ENCODE peak calls at places on chromosomes 13 and 19, in six cellular contexts. One of them, this sample, is unnamed.

GRCh38 chr13:19589312-19589711 is 28.0 kb upstream of the TPTE2 start:
- DNase-seq in IMR-90: no peak
- DNase-seq in H9: no peak
- DNase-seq in trophoblast cell: no peak
- DNase-seq in H1: no peak
- DNase-seq in mesenchymal stem cell: no peak
- DNase-seq in this sample: no peak

GRCh38 chr19:46787331-46788100 is 878 bp downstream of the SLC1A5 start:
- DNase-seq in IMR-90: peak
- DNase-seq in H9: peak
- DNase-seq in trophoblast cell: peak
- DNase-seq in H1: peak
- DNase-seq in mesenchymal stem cell: peak
- DNase-seq in this sample: peak

GRCh38 chr19:39582442-39582841 is 19.9 kb upstream of the LGALS13 start:
- DNase-seq in IMR-90: no peak
- DNase-seq in H9: no peak
- DNase-seq in trophoblast cell: no peak
- DNase-seq in H1: no peak
- DNase-seq in mesenchymal stem cell: no peak
- DNase-seq in this sample: no peak

GRCh38 chr19:37218592-37218935 is 550 bp downstream of the ZNF383 start:
- DNase-seq in IMR-90: peak
- DNase-seq in H9: no peak
- DNase-seq in trophoblast cell: no peak
- DNase-seq in H1: no peak
- DNase-seq in mesenchymal stem cell: peak
- DNase-seq in this sample: no peak

GRCh38 chr13:26320766-26321165 is 66.8 kb downstream of the CDK8 start:
- DNase-seq in IMR-90: no peak
- DNase-seq in H9: no peak
- DNase-seq in trophoblast cell: no peak
- DNase-seq in H1: no peak
- DNase-seq in mesenchymal stem cell: no peak
- DNase-seq in this sample: no peak

GRCh38 chr19:16379521-16380313 is 55.1 kb downstream of the KLF2 start:
- DNase-seq in IMR-90: no peak
- DNase-seq in H9: no peak
- DNase-seq in trophoblast cell: no peak
- DNase-seq in H1: no peak
- DNase-seq in mesenchymal stem cell: no peak
- DNase-seq in this sample: no peak

GRCh38 chr13:114010401-114011101 is 36.7 kb upstream of the C13orf46 start:
- DNase-seq in IMR-90: no peak
- DNase-seq in H9: no peak
- DNase-seq in trophoblast cell: no peak
- DNase-seq in H1: no peak
- DNase-seq in mesenchymal stem cell: no peak
- DNase-seq in this sample: no peak

GRCh38 chr19:32566246-32566830 is 14.7 kb upstream of the PDCD5 start:
- DNase-seq in IMR-90: peak
- DNase-seq in H9: no peak
- DNase-seq in trophoblast cell: no peak
- DNase-seq in H1: no peak
- DNase-seq in mesenchymal stem cell: peak
- DNase-seq in this sample: no peak

GRCh38 chr19:54325194-54325621 is 12.2 kb upstream of the LILRA5 start:
- DNase-seq in IMR-90: peak
- DNase-seq in H9: no peak
- DNase-seq in trophoblast cell: peak
- DNase-seq in H1: peak
- DNase-seq in mesenchymal stem cell: no peak
- DNase-seq in this sample: peak

GRCh38 chr19:6521718-6522646 is 8.8 kb upstream of the TNFSF9 start:
- DNase-seq in IMR-90: no peak
- DNase-seq in H9: no peak
- DNase-seq in trophoblast cell: no peak
- DNase-seq in H1: no peak
- DNase-seq in mesenchymal stem cell: no peak
- DNase-seq in this sample: no peak

GRCh38 chr19:55166530-55167268 is at the start of gene DNAAF3:
- DNase-seq in IMR-90: peak
- DNase-seq in H9: peak
- DNase-seq in trophoblast cell: peak
- DNase-seq in H1: peak
- DNase-seq in mesenchymal stem cell: peak
- DNase-seq in this sample: peak

GRCh38 chr13:103607995-103608394 is 541.8 kb upstream of the SLC10A2 start:
- DNase-seq in IMR-90: no peak
- DNase-seq in H9: no peak
- DNase-seq in trophoblast cell: no peak
- DNase-seq in H1: no peak
- DNase-seq in mesenchymal stem cell: no peak
- DNase-seq in this sample: no peak

GRCh38 chr19:46772170-46773017 is 16.0 kb downstream of the SLC1A5 start:
- DNase-seq in IMR-90: no peak
- DNase-seq in H9: no peak
- DNase-seq in trophoblast cell: no peak
- DNase-seq in H1: no peak
- DNase-seq in mesenchymal stem cell: no peak
- DNase-seq in this sample: no peak

GRCh38 chr13:73278186-73278585 is 219.4 kb downstream of the KLF5 start:
- DNase-seq in IMR-90: no peak
- DNase-seq in H9: no peak
- DNase-seq in trophoblast cell: no peak
- DNase-seq in H1: no peak
- DNase-seq in mesenchymal stem cell: peak
- DNase-seq in this sample: no peak

GRCh38 chr19:58021541-58022282 is 12.1 kb upstream of the ZSCAN1 start:
- DNase-seq in IMR-90: peak
- DNase-seq in H9: peak
- DNase-seq in trophoblast cell: no peak
- DNase-seq in H1: peak
- DNase-seq in mesenchymal stem cell: peak
- DNase-seq in this sample: peak

GRCh38 chr13:112968380-112968909 is 569 bp upstream of the MCF2L start:
- DNase-seq in IMR-90: no peak
- DNase-seq in H9: no peak
- DNase-seq in trophoblast cell: no peak
- DNase-seq in H1: no peak
- DNase-seq in mesenchymal stem cell: no peak
- DNase-seq in this sample: no peak

GRCh38 chr13:60137911-60138570 is 25.7 kb downstream of the DIAPH3 start:
- DNase-seq in IMR-90: no peak
- DNase-seq in H9: no peak
- DNase-seq in trophoblast cell: peak
- DNase-seq in H1: no peak
- DNase-seq in mesenchymal stem cell: no peak
- DNase-seq in this sample: no peak

GRCh38 chr13:60138674-60139073 is 25.1 kb downstream of the DIAPH3 start:
- DNase-seq in IMR-90: no peak
- DNase-seq in H9: no peak
- DNase-seq in trophoblast cell: no peak
- DNase-seq in H1: no peak
- DNase-seq in mesenchymal stem cell: no peak
- DNase-seq in this sample: no peak

GRCh38 chr13:60134376-60134775 is 29.4 kb downstream of the DIAPH3 start:
- DNase-seq in IMR-90: no peak
- DNase-seq in H9: peak
- DNase-seq in trophoblast cell: no peak
- DNase-seq in H1: no peak
- DNase-seq in mesenchymal stem cell: peak
- DNase-seq in this sample: no peak

GRCh38 chr13:60139272-60139671 is 24.5 kb downstream of the DIAPH3 start:
- DNase-seq in IMR-90: peak
- DNase-seq in H9: no peak
- DNase-seq in trophoblast cell: no peak
- DNase-seq in H1: no peak
- DNase-seq in mesenchymal stem cell: no peak
- DNase-seq in this sample: no peak

DNA sequence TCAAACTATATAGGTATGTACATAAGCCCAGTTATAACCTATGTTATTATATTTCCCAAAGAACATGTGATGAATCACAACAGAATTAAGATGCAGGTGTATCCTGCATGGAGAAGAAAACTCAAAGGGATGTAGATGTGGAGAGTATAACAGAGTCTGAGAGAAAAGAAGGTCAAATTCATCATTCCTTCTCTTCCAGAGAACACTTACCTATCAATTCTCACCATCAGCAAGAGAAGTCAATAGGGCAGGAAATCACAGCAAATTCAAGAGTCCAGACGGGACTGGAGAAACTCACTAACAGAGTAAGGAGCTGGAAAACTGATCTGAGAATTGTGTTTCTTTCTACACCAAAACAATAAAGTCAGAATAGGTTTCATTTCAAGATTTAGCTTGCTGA is 28.4 kb downstream of the DIAPH3 start:
- DNase-seq in IMR-90: no peak
- DNase-seq in H9: no peak
- DNase-seq in trophoblast cell: no peak
- DNase-seq in H1: no peak
- DNase-seq in mesenchymal stem cell: peak
- DNase-seq in this sample: no peak
- H2AFZ ChIP-seq in IMR-90: no peak
- H2AFZ ChIP-seq in H9: no peak
- H2AFZ ChIP-seq in trophoblast cell: no peak
- H2AFZ ChIP-seq in H1: no peak
- H2AFZ ChIP-seq in mesenchymal stem cell: no peak
- H2AFZ ChIP-seq in this sample: no peak

GRCh38 chr19:9914315-9915207 is 21.8 kb downstream of the OLFM2 start:
- DNase-seq in IMR-90: peak
- DNase-seq in H9: peak
- DNase-seq in trophoblast cell: peak
- DNase-seq in H1: peak
- DNase-seq in mesenchymal stem cell: peak
- DNase-seq in this sample: peak
- H2BK120ac ChIP-seq in IMR-90: peak
- H2BK120ac ChIP-seq in H9: no peak
- H2BK120ac ChIP-seq in trophoblast cell: peak
- H2BK120ac ChIP-seq in H1: no peak
- H2BK120ac ChIP-seq in mesenchymal stem cell: no peak
- H2BK120ac ChIP-seq in this sample: no peak

DNA sequence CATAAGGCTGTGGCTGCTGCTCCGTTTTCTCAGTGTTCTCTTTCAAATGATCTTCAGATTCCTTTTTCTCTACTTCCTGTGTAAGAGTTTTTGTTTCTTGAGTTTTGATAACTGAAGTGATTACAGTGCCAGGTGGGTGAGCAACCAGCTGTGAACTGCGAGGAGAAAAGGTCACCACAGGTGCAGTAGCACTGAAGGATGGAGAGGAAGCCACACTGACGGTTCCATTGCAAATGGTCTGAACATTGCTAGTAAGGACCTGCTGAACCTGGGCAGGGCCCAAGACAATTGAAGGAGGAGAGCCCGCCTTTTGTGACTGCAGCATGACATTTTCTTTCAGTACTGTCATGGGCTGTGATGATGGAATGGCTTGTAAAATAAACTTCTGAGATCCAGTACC is 85.6 kb downstream of the ELF1 start:
- DNase-seq in IMR-90: no peak
- DNase-seq in H9: no peak
- DNase-seq in trophoblast cell: no peak
- DNase-seq in H1: no peak
- DNase-seq in mesenchymal stem cell: no peak
- DNase-seq in this sample: no peak
- H3K4me2 ChIP-seq in IMR-90: no peak
- H3K4me2 ChIP-seq in H9: no peak
- H3K4me2 ChIP-seq in trophoblast cell: no peak
- H3K4me2 ChIP-seq in H1: no peak
- H3K4me2 ChIP-seq in mesenchymal stem cell: no peak
- H3K4me2 ChIP-seq in this sample: no peak

DNA sequence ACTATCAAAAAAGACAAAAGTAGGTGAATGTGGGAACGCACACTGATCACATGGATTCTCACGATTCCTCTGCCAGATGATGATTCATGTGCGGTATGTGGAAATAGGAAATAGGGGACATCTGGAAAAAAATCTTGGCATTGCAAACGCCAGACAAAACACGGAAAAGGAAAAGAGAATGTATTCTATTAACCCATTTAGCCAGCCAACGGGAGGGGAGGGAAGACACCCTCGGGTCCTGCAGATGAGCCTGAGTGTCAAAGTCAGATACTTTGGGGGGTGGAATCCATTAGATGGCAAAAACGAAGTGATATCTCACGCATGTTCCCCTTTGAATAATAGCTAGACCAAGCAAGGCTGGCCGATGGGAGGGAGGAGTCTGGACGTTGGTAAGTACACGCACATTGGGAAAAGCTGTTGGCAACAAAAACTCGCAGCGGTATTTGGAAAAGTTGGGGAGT is 73.7 kb downstream of the COL4A1 start:
- DNase-seq in IMR-90: peak
- DNase-seq in H9: no peak
- DNase-seq in trophoblast cell: no peak
- DNase-seq in H1: peak
- DNase-seq in mesenchymal stem cell: peak
- DNase-seq in this sample: no peak
- H2AFZ ChIP-seq in IMR-90: peak
- H2AFZ ChIP-seq in H9: no peak
- H2AFZ ChIP-seq in trophoblast cell: no peak
- H2AFZ ChIP-seq in H1: no peak
- H2AFZ ChIP-seq in mesenchymal stem cell: no peak
- H2AFZ ChIP-seq in this sample: no peak

GRCh38 chr13:35766663-35767062 is 290.2 kb upstream of the MAB21L1 start:
- DNase-seq in IMR-90: no peak
- DNase-seq in H9: no peak
- DNase-seq in trophoblast cell: no peak
- DNase-seq in H1: no peak
- DNase-seq in mesenchymal stem cell: no peak
- DNase-seq in this sample: no peak
- H2BK120ac ChIP-seq in IMR-90: peak
- H2BK120ac ChIP-seq in H9: no peak
- H2BK120ac ChIP-seq in trophoblast cell: no peak
- H2BK120ac ChIP-seq in H1: no peak
- H2BK120ac ChIP-seq in mesenchymal stem cell: no peak
- H2BK120ac ChIP-seq in this sample: no peak

DNA sequence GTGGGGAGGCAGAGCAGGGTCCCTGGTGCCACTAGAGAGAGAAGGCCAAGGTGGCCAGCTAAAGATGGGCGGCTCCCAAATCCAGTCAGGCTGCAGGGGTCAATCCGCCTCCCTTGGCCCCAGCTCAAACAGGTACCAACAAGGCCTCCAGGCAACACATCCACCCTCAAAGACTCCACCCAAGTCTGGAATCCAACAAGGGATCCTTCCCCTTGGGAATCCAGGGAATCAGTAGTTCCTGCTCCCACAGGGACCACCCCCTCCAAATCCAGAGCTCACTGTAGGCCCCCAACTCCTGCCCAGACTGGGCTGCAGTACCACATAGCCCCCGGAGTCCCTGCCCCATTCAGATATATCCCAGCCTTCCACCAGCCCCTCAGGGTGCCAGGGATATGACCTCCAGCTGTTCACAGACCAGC is 3.3 kb downstream of the ERF start:
- DNase-seq in IMR-90: no peak
- DNase-seq in H9: no peak
- DNase-seq in trophoblast cell: no peak
- DNase-seq in H1: no peak
- DNase-seq in mesenchymal stem cell: no peak
- DNase-seq in this sample: no peak
- H3K4me2 ChIP-seq in IMR-90: peak
- H3K4me2 ChIP-seq in H9: no peak
- H3K4me2 ChIP-seq in trophoblast cell: peak
- H3K4me2 ChIP-seq in H1: peak
- H3K4me2 ChIP-seq in mesenchymal stem cell: peak
- H3K4me2 ChIP-seq in this sample: peak

GRCh38 chr13:30463820-30464495 is 1.8 kb downstream of the HMGB1 start:
- DNase-seq in IMR-90: peak
- DNase-seq in H9: no peak
- DNase-seq in trophoblast cell: peak
- DNase-seq in H1: no peak
- DNase-seq in mesenchymal stem cell: peak
- DNase-seq in this sample: no peak
- H2AFZ ChIP-seq in IMR-90: peak
- H2AFZ ChIP-seq in H9: no peak
- H2AFZ ChIP-seq in trophoblast cell: peak
- H2AFZ ChIP-seq in H1: no peak
- H2AFZ ChIP-seq in mesenchymal stem cell: peak
- H2AFZ ChIP-seq in this sample: peak